ENCODE peak calls at places on chromosomes 16 and 17, in seven cellular contexts. H is Peyer's patch, T is tibial nerve, U is HCT116, B is body of pancreas, I is breast epithelium, D is uterus. X is an unnamed sample.

GRCh38 chr16:3358884-3359283 is 3.2 kb downstream of the OR2C1 start:
- DNase-seq in H (no peak), T (no peak), U (no peak), B (no peak), I (no peak), D (no peak), X (no peak)

GRCh38 chr16:1152123-1152638 is 725 bp upstream of the CACNA1H start:
- DNase-seq in H (no peak), T (no peak), U (no peak), B (no peak), I (no peak), D (peak), X (no peak)

GRCh38 chr17:31320791-31321190 is 631 bp downstream of the EVI2A start:
- DNase-seq in H (no peak), T (no peak), U (no peak), B (no peak), I (no peak), D (no peak), X (no peak)

GRCh38 chr17:81513669-81514484 is 1.3 kb upstream of the ACTG1 start:
- DNase-seq in H (peak), T (peak), U (no peak), B (peak), I (peak), D (peak), X (peak)

GRCh38 chr16:22369221-22369811 is 5.1 kb downstream of the CDR2 start:
- DNase-seq in H (no peak), T (no peak), U (no peak), B (no peak), I (no peak), D (no peak), X (no peak)

GRCh38 chr17:69344939-69345338 is 18.0 kb upstream of the ABCA5 start:
- DNase-seq in H (no peak), T (no peak), U (no peak), B (no peak), I (no peak), D (no peak), X (no peak)

GRCh38 chr16:85539084-85539483 is 74.0 kb upstream of the GSE1 start:
- DNase-seq in H (no peak), T (no peak), U (no peak), B (no peak), I (no peak), D (no peak), X (no peak)

GRCh38 chr17:78164748-78165607 is 3.4 kb upstream of the SYNGR2 start:
- DNase-seq in H (no peak), T (no peak), U (no peak), B (no peak), I (no peak), D (no peak), X (no peak)

GRCh38 chr16:5537347-5537746 is 439.8 kb upstream of the EEF2KMT start:
- DNase-seq in H (no peak), T (no peak), U (no peak), B (no peak), I (no peak), D (no peak), X (no peak)

GRCh38 chr17:17667947-17668346 is 13.3 kb upstream of the RAI1 start:
- DNase-seq in H (no peak), T (no peak), U (no peak), B (no peak), I (no peak), D (no peak), X (no peak)

GRCh38 chr17:48718781-48719641 is 3.3 kb downstream of the PRAC1 start:
- DNase-seq in H (no peak), T (no peak), U (no peak), B (no peak), I (no peak), D (no peak), X (no peak)

GRCh38 chr16:66293932-66294331 is 72.6 kb upstream of the CDH5 start:
- DNase-seq in H (no peak), T (no peak), U (no peak), B (no peak), I (no peak), D (no peak), X (no peak)

GRCh38 chr17:2343421-2343820 is 6.1 kb downstream of the SGSM2 start:
- DNase-seq in H (no peak), T (no peak), U (no peak), B (no peak), I (no peak), D (no peak), X (peak)

GRCh38 chr16:49854227-49855203 is 1.4 kb downstream of the ZNF423 start:
- DNase-seq in H (no peak), T (no peak), U (no peak), B (peak), I (no peak), D (no peak), X (no peak)

GRCh38 chr16:25692307-25692706 is 548 bp downstream of the HS3ST4 start:
- DNase-seq in H (no peak), T (no peak), U (no peak), B (peak), I (no peak), D (no peak), X (no peak)

GRCh38 chr16:66923866-66924265 is 1.5 kb downstream of the RRAD start:
- DNase-seq in H (no peak), T (no peak), U (no peak), B (no peak), I (no peak), D (no peak), X (no peak)

GRCh38 chr17:35499548-35499947 is 37.9 kb downstream of the SLFN12L start:
- DNase-seq in H (no peak), T (no peak), U (no peak), B (no peak), I (no peak), D (no peak), X (no peak)

GRCh38 chr17:44002141-44002848 is 2.1 kb upstream of the NAGS start:
- DNase-seq in H (no peak), T (no peak), U (no peak), B (no peak), I (no peak), D (no peak), X (no peak)

GRCh38 chr17:43755389-43755875 is 3.2 kb downstream of the SOST start:
- DNase-seq in H (no peak), T (no peak), U (no peak), B (no peak), I (no peak), D (no peak), X (peak)

GRCh38 chr17:27456681-27457404 is 595 bp downstream of the KSR1 start:
- DNase-seq in H (peak), T (no peak), U (no peak), B (peak), I (no peak), D (peak), X (no peak)

GRCh38 chr16:83733301-83733700 is 74.5 kb upstream of the HSBP1 start:
- DNase-seq in H (no peak), T (no peak), U (no peak), B (peak), I (no peak), D (no peak), X (no peak)

DNA sequence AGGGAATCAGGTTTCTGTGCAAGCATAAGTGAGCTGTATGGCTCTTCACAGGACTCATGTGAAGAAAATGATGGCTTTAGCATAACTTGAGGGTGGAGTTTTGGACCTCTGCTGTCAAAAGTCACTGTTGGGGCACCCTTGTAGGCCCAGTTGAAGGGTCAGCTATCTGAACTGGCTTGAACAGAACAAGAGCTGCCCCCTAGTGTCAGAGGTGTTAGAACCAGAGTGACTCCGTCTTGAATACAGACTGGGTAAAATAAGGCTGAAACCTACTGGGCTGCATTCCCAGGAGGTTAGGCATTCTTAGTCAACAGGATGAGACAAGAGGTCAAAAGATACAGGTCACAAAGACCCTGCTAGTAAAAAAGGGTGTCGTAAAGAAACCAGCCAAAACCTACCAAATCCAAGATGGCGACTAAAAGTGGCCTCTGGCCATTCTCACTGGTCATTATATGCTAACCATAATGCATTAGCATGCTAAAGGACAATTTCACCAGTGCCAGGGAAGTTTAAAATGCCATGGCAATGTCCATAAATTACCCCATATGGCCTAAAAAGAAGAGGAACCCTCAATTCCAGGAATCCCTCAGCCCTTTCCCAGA is 484.0 kb upstream of the ERCC4 start:
- DNase-seq in H (no peak), T (no peak), U (no peak), B (no peak), I (no peak), D (no peak), X (no peak)
- TF ChIP-seq CTCF in H (no peak), T (no peak), U (peak), B (no peak), I (no peak), D (no peak), X (no peak)

GRCh38 chr17:57357392-57357784 is 101.1 kb downstream of the MSI2 start:
- DNase-seq in H (peak), T (no peak), U (no peak), B (peak), I (peak), D (no peak), X (no peak)
- TF ChIP-seq POLR2A in H (no peak), T (no peak), U (no peak), B (no peak), I (no peak), D (no peak), X (no peak)

GRCh38 chr17:39823407-39824054 is 40.6 kb downstream of the IKZF3 start:
- DNase-seq in H (no peak), T (no peak), U (no peak), B (no peak), I (no peak), D (no peak), X (no peak)

GRCh38 chr17:39818282-39819000 is 45.7 kb downstream of the IKZF3 start:
- DNase-seq in H (no peak), T (no peak), U (no peak), B (no peak), I (no peak), D (no peak), X (no peak)

GRCh38 chr17:39820987-39821386 is 43.1 kb downstream of the IKZF3 start:
- DNase-seq in H (no peak), T (no peak), U (no peak), B (no peak), I (no peak), D (no peak), X (no peak)

GRCh38 chr17:39822051-39822450 is 42.1 kb downstream of the IKZF3 start:
- DNase-seq in H (no peak), T (no peak), U (no peak), B (no peak), I (no peak), D (no peak), X (no peak)

DNA sequence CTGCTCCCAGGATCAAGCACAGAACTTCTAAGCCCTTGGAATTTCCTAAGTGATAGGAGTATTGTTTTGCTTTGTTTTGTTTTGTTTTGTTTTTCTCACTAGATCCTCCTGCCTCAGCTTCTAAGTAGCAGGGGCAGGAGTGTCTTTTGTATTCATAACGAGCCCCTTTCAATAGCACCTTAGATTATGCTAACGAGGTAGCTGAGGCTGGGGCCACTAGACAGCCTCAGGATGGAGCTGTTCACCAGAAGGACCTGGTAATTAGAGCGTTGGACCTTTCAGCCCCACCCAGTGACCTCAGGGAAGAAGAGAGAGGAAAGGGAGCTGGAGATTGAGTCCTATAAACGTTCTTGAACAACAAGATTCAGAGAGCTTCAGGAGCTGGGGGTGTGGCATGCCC is 43.6 kb downstream of the IKZF3 start:
- DNase-seq in H (no peak), T (no peak), U (no peak), B (no peak), I (no peak), D (no peak), X (no peak)
- H3K4me3 ChIP-seq in H (no peak), T (no peak), U (no peak), B (no peak), I (no peak), D (no peak), X (no peak)

GRCh38 chr17:57999010-57999495 is 8.0 kb downstream of the SRSF1 start:
- DNase-seq in H (no peak), T (no peak), U (no peak), B (no peak), I (no peak), D (no peak), X (no peak)
- TF ChIP-seq CTCF in H (no peak), T (no peak), U (no peak), B (no peak), I (no peak), D (no peak), X (no peak)

DNA sequence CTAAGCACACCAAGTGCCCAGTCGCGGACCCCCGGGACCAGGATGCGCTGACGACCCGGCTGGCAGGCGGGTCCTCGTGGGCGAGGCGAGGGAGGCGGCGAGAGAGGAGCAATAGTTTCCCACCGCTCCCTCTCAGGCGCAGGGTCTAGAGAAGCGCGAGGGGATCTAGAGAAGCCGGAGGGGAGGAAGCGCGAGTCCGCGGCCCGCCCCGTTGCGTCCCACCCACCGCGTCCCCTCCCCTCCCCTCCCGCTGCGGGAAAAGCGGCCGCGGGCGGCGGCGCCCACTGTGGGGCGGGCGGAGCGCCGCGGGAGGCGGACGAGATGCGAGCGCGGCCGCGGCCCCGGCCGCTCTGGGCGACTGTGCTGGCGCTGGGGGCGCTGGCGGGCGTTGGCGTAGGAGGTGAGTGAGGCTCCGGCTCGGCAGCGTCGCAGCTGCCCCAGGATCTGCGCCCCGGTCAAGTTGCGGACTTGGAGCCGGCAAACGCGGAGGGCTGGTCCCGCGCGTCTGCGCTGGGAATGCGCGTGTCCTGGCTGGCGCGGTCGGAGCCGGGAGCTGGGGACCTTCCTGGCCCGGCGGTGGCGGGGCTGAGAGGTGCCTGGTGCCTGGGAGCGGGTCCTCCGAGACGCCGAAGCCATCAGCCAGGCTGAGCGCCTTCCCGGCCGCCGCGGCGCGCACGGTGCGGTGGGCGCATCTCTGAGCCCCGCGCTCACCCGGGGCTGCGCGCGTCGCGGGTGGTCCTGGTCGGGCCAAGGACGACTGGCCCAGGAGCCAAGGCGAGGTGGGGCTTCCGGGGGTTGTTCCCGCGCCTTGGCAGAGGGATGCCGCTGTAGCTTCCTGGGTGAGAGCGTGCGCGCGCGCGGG is at the start of gene ITGB3:
- DNase-seq in H (peak), T (peak), U (peak), B (peak), I (peak), D (peak), X (no peak)
- TF ChIP-seq POLR2A in H (peak), T (peak), U (no peak), B (no peak), I (no peak), D (peak), X (no peak)

DNA sequence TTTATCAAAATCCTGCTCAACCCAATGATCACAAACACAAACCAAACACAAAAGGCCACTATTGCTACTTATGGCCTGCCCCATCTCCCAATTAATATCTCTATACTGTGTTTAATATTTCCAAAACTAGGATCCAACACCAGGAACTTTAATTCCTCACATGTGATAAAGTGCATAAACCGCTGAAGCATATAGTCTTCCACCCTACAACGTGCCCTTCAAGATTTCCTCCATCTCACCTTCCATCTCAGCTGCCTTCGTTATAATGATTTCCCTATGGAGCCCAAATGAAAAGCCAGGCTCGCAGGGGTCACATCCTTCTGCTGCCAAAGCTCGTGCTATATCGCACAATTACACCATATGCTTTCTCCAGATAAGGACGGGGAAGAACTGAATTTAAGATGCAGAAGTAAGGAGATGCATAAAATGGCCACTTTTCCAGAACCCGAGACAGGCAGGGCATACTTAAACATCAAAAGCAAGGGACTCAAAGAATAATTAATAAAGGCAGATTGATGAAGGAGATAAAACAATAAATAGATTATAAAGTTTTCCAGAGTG is 1.8 kb downstream of the MYH10 start:
- DNase-seq in H (no peak), T (no peak), U (no peak), B (no peak), I (no peak), D (no peak), X (no peak)
- H3K4me3 ChIP-seq in H (no peak), T (no peak), U (no peak), B (no peak), I (peak), D (peak), X (no peak)

DNA sequence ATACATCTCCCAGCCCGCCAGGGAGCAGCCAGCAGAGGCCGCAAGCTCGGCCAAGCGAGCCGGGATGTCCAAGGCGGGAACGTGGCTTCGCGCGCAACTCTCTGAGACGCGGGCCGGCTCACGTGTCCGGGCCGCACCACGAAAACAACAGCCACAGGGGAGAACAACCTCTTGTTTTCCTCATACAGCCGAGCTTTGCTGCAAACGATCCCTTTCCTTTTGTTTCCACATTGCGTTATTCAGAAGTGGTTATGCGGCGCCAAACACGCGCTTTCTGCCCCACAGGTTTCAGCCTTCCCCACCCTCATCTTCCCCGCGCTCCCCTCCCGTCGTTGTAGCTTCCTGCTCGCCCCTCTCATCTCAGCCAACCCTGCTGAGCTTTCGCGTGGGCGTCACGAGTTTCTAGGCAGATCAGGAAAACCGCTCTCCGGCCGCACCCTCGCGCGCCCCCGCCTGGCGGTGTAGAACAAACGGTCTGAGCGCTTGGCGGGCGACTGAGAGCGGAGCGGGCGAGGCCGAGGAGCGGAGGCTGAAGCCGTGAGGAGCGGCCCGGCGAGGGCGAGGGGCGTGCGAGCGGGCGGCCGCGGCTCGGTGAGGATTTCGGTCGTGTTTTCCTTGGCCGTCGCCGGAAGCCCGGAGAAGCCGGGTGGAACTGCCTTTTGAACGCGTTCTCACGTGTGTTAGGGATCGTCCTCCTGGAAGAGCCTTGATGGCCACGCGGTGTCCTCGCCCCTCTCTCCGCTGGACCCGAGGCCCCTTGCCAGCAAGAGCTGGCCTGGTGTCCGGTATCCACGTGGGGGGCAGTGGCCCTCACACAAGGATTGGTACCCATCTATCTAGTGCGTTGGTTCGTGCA is 6.6 kb upstream of the SMARCD2 start:
- DNase-seq in H (peak), T (peak), U (peak), B (peak), I (peak), D (peak), X (peak)
- TF ChIP-seq CTCF in H (peak), T (peak), U (peak), B (peak), I (peak), D (peak), X (no peak)

GRCh38 chr17:39002991-39003715 is 36.0 kb upstream of the FBXO47 start:
- DNase-seq in H (peak), T (peak), U (no peak), B (peak), I (peak), D (peak), X (peak)
- TF ChIP-seq POLR2A in H (no peak), T (peak), U (no peak), B (no peak), I (no peak), D (no peak), X (no peak)

DNA sequence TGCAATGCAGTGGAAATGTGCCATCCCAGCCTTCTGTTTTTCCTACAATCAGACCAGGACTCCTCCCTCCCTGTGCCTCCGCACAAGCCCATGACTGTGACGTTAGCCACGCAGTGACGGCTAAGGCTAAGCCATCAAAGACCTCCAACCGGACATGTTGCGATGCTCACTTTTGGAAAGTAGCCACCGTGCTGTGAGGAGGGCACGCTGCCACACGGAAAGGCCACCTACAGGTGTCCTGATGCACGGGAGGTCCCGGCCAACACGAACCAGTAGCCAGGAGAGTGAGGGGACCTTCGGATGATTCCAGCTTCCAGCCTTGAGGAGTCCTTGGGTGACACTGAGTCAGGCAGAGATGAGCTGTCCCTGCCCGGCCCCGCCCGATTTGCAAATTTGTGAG is 53.9 kb downstream of the FOXL1 start:
- DNase-seq in H (no peak), T (no peak), U (no peak), B (no peak), I (no peak), D (no peak), X (peak)
- H3K4me3 ChIP-seq in H (no peak), T (no peak), U (no peak), B (no peak), I (no peak), D (no peak), X (no peak)

GRCh38 chr16:73747328-73747727 is 549.3 kb upstream of the PSMD7 start:
- DNase-seq in H (no peak), T (no peak), U (no peak), B (no peak), I (no peak), D (no peak), X (no peak)

GRCh38 chr16:73739049-73739769 is 557.4 kb upstream of the PSMD7 start:
- DNase-seq in H (no peak), T (no peak), U (no peak), B (no peak), I (no peak), D (no peak), X (no peak)

GRCh38 chr16:73746554-73746953 is 550.1 kb upstream of the PSMD7 start:
- DNase-seq in H (no peak), T (no peak), U (no peak), B (no peak), I (no peak), D (no peak), X (no peak)

GRCh38 chr16:73743665-73744496 is 552.7 kb upstream of the PSMD7 start:
- DNase-seq in H (no peak), T (no peak), U (no peak), B (no peak), I (no peak), D (no peak), X (no peak)
- TF ChIP-seq CTCF in H (no peak), T (no peak), U (peak), B (no peak), I (no peak), D (no peak), X (no peak)

X was measured in lower leg skin.